ENCODE peak calls at places on chromosomes 3 and 15, in four cellular contexts. One of them, this sample, is unnamed. For H3K36me3 and H3K9me3, the result is how much of the 10 kb centered on the place peaks cover.

GRCh38 chr3:43996379-43997301 is 245.0 kb upstream of the TOPAZ1 start:
- DNase-seq in colonic mucosa: no peak
- DNase-seq in right lobe of liver: no peak
- DNase-seq in uterus: no peak
- DNase-seq in this sample: no peak

GRCh38 chr3:128949158-128949557 is 44.7 kb downstream of the CFAP92 start:
- DNase-seq in colonic mucosa: no peak
- DNase-seq in right lobe of liver: no peak
- DNase-seq in uterus: no peak
- DNase-seq in this sample: no peak

GRCh38 chr3:123416647-123417046 is 32.2 kb downstream of the ADCY5 start:
- DNase-seq in colonic mucosa: no peak
- DNase-seq in right lobe of liver: no peak
- DNase-seq in uterus: no peak
- DNase-seq in this sample: no peak

GRCh38 chr3:194142156-194142910 is 6.4 kb downstream of the HES1 start:
- DNase-seq in colonic mucosa: peak
- DNase-seq in right lobe of liver: peak
- DNase-seq in uterus: peak
- DNase-seq in this sample: no peak

GRCh38 chr15:66016199-66016598 is 146.9 kb downstream of the RAB11A start:
- DNase-seq in colonic mucosa: no peak
- DNase-seq in right lobe of liver: no peak
- DNase-seq in uterus: no peak
- DNase-seq in this sample: no peak

GRCh38 chr3:30401971-30402370 is 204.4 kb upstream of the TGFBR2 start:
- DNase-seq in colonic mucosa: no peak
- DNase-seq in right lobe of liver: no peak
- DNase-seq in uterus: no peak
- DNase-seq in this sample: no peak

GRCh38 chr3:31546152-31546551 is 13.4 kb downstream of the STT3B start:
- DNase-seq in colonic mucosa: no peak
- DNase-seq in right lobe of liver: no peak
- DNase-seq in uterus: no peak
- DNase-seq in this sample: no peak

GRCh38 chr15:73991260-73991659 is 835 bp downstream of the STOML1 start:
- DNase-seq in colonic mucosa: peak
- DNase-seq in right lobe of liver: peak
- DNase-seq in uterus: peak
- DNase-seq in this sample: peak

GRCh38 chr15:39621961-39622360 is 41.1 kb downstream of the THBS1 start:
- DNase-seq in colonic mucosa: no peak
- DNase-seq in right lobe of liver: no peak
- DNase-seq in uterus: no peak
- DNase-seq in this sample: no peak

GRCh38 chr3:134074001-134074789 is 44.5 kb upstream of the SLCO2A1 start:
- DNase-seq in colonic mucosa: no peak
- DNase-seq in right lobe of liver: peak
- DNase-seq in uterus: no peak
- DNase-seq in this sample: no peak

GRCh38 chr3:190094201-190094718 is 26.4 kb downstream of the P3H2 start:
- DNase-seq in colonic mucosa: no peak
- DNase-seq in right lobe of liver: no peak
- DNase-seq in uterus: no peak
- DNase-seq in this sample: no peak

GRCh38 chr3:55629432-55629831 is 142.3 kb upstream of the WNT5A start:
- DNase-seq in colonic mucosa: peak
- DNase-seq in right lobe of liver: no peak
- DNase-seq in uterus: no peak
- DNase-seq in this sample: peak

GRCh38 chr3:46359748-46360509 is 6.0 kb downstream of the CCR2 start:
- DNase-seq in colonic mucosa: no peak
- DNase-seq in right lobe of liver: no peak
- DNase-seq in uterus: no peak
- DNase-seq in this sample: no peak

GRCh38 chr3:12536423-12536822 is 8.9 kb downstream of the MKRN2OS start:
- DNase-seq in colonic mucosa: no peak
- DNase-seq in right lobe of liver: no peak
- DNase-seq in uterus: no peak
- DNase-seq in this sample: no peak

GRCh38 chr3:136008221-136008620 is 42.7 kb downstream of the PPP2R3A start:
- DNase-seq in colonic mucosa: no peak
- DNase-seq in right lobe of liver: no peak
- DNase-seq in uterus: no peak
- DNase-seq in this sample: no peak

GRCh38 chr15:47674576-47675232 is 42.6 kb upstream of the SEMA6D start:
- DNase-seq in colonic mucosa: no peak
- DNase-seq in right lobe of liver: no peak
- DNase-seq in uterus: no peak
- DNase-seq in this sample: no peak

GRCh38 chr15:60656491-60657284 is 177.7 kb upstream of the ICE2 start:
- DNase-seq in colonic mucosa: no peak
- DNase-seq in right lobe of liver: peak
- DNase-seq in uterus: no peak
- DNase-seq in this sample: no peak

GRCh38 chr3:112973325-112974177 is 1.4 kb downstream of the CD200R1 start:
- DNase-seq in colonic mucosa: no peak
- DNase-seq in right lobe of liver: no peak
- DNase-seq in uterus: no peak
- DNase-seq in this sample: no peak

GRCh38 chr3:186108106-186108940 is 566 bp downstream of the ETV5 start:
- DNase-seq in colonic mucosa: peak
- DNase-seq in right lobe of liver: peak
- DNase-seq in uterus: no peak
- DNase-seq in this sample: peak

GRCh38 chr3:120816728-120817127 is 74.2 kb downstream of the GTF2E1 start:
- DNase-seq in colonic mucosa: no peak
- DNase-seq in right lobe of liver: no peak
- DNase-seq in uterus: no peak
- DNase-seq in this sample: no peak

GRCh38 chr3:29153811-29154210 is 127.1 kb upstream of the RBMS3 start:
- DNase-seq in colonic mucosa: no peak
- DNase-seq in right lobe of liver: no peak
- DNase-seq in uterus: no peak
- DNase-seq in this sample: no peak

GRCh38 chr3:55664387-55664786 is 177.3 kb upstream of the WNT5A start:
- DNase-seq in colonic mucosa: no peak
- DNase-seq in right lobe of liver: no peak
- DNase-seq in uterus: no peak
- DNase-seq in this sample: no peak

GRCh38 chr3:119409844-119410243 is 53.6 kb downstream of the TMEM39A start:
- DNase-seq in colonic mucosa: no peak
- DNase-seq in right lobe of liver: no peak
- DNase-seq in uterus: no peak
- DNase-seq in this sample: no peak

GRCh38 chr3:180747805-180748361 is 68.6 kb upstream of the CCDC39 start:
- DNase-seq in colonic mucosa: no peak
- DNase-seq in right lobe of liver: no peak
- DNase-seq in uterus: no peak
- DNase-seq in this sample: no peak

GRCh38 chr15:26097216-26097615 is 234.1 kb upstream of the ATP10A start:
- DNase-seq in colonic mucosa: no peak
- DNase-seq in right lobe of liver: no peak
- DNase-seq in uterus: no peak
- DNase-seq in this sample: no peak

GRCh38 chr3:42336103-42336502 is 70.1 kb upstream of the CCK start:
- DNase-seq in colonic mucosa: no peak
- DNase-seq in right lobe of liver: no peak
- DNase-seq in uterus: no peak
- DNase-seq in this sample: no peak

GRCh38 chr3:44104668-44105321 is 136.9 kb upstream of the TOPAZ1 start:
- DNase-seq in colonic mucosa: no peak
- DNase-seq in right lobe of liver: no peak
- DNase-seq in uterus: no peak
- DNase-seq in this sample: no peak

GRCh38 chr3:30657914-30658313 is 51.5 kb downstream of the TGFBR2 start:
- DNase-seq in colonic mucosa: no peak
- DNase-seq in right lobe of liver: no peak
- DNase-seq in uterus: no peak
- DNase-seq in this sample: no peak

GRCh38 chr15:97140216-97140615 is 809.7 kb downstream of the NR2F2 start:
- DNase-seq in colonic mucosa: no peak
- DNase-seq in right lobe of liver: no peak
- DNase-seq in uterus: no peak
- DNase-seq in this sample: no peak

GRCh38 chr3:129740120-129740519 is 133.6 kb upstream of the PLXND1 start:
- DNase-seq in colonic mucosa: no peak
- DNase-seq in right lobe of liver: no peak
- DNase-seq in uterus: no peak
- DNase-seq in this sample: no peak

GRCh38 chr15:77581896-77582569 is 50.7 kb downstream of the LINGO1 start:
- DNase-seq in colonic mucosa: peak
- DNase-seq in right lobe of liver: no peak
- DNase-seq in uterus: no peak
- DNase-seq in this sample: no peak

GRCh38 chr3:14598143-14598569 is 53.4 kb upstream of the CCDC174 start:
- DNase-seq in colonic mucosa: no peak
- DNase-seq in right lobe of liver: no peak
- DNase-seq in uterus: no peak
- DNase-seq in this sample: peak

GRCh38 chr3:48318831-48319512 is 14.5 kb downstream of the SPINK8 start:
- DNase-seq in colonic mucosa: no peak
- DNase-seq in right lobe of liver: no peak
- DNase-seq in uterus: no peak
- DNase-seq in this sample: no peak

GRCh38 chr15:88627463-88627862 is 6.3 kb downstream of the AEN start:
- DNase-seq in colonic mucosa: peak
- DNase-seq in right lobe of liver: no peak
- DNase-seq in uterus: no peak
- DNase-seq in this sample: peak

GRCh38 chr15:40918799-40919392 is 10.2 kb upstream of the DLL4 start:
- DNase-seq in colonic mucosa: no peak
- DNase-seq in right lobe of liver: no peak
- DNase-seq in uterus: no peak
- DNase-seq in this sample: no peak

GRCh38 chr15:99421172-99421656 is 144.6 kb upstream of the MEF2A start:
- DNase-seq in colonic mucosa: peak
- DNase-seq in right lobe of liver: no peak
- DNase-seq in uterus: no peak
- DNase-seq in this sample: peak

GRCh38 chr15:28094732-28095521 is 4.2 kb downstream of the OCA2 start:
- DNase-seq in colonic mucosa: peak
- DNase-seq in right lobe of liver: peak
- DNase-seq in uterus: no peak
- DNase-seq in this sample: peak

GRCh38 chr15:73818308-73818985 is 54.9 kb upstream of the TBC1D21 start:
- DNase-seq in colonic mucosa: no peak
- DNase-seq in right lobe of liver: no peak
- DNase-seq in uterus: no peak
- DNase-seq in this sample: no peak

GRCh38 chr3:152267319-152267689 is 1.4 kb upstream of the MBNL1 start:
- DNase-seq in colonic mucosa: no peak
- DNase-seq in right lobe of liver: no peak
- DNase-seq in uterus: no peak
- DNase-seq in this sample: no peak
- H3K4me3 ChIP-seq in colonic mucosa: peak
- H3K4me3 ChIP-seq in right lobe of liver: no peak
- H3K4me3 ChIP-seq in uterus: peak
- H3K4me3 ChIP-seq in this sample: no peak

GRCh38 chr15:43414196-43414595 is 43.3 kb downstream of the TUBGCP4 start:
- DNase-seq in colonic mucosa: no peak
- DNase-seq in right lobe of liver: no peak
- DNase-seq in uterus: no peak
- DNase-seq in this sample: no peak
- H3K36me3 ChIP-seq in colonic mucosa: under half
- H3K36me3 ChIP-seq in right lobe of liver: under half
- H3K36me3 ChIP-seq in uterus: under half
- H3K36me3 ChIP-seq in this sample: under half

DNA sequence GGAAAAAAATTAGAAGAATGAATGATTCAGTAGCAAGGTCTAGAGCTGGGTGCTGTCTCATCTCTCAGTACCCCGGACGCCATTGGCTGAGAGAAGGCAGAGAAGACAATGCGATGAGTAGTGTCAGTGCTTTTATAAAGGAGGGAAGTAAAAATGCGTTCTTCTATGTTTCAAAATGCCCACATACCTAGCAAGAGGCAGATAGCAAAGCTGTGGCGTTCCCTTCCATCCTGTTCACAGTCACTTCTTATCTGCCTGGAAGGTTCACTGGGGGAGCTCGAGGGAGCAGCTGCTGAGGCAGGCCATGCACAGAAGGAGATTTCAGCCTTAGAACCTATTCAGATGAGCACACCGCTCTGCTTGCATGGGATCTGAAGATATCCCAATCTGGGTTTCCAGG is 234.0 kb downstream of the RPLP1 start:
- DNase-seq in colonic mucosa: no peak
- DNase-seq in right lobe of liver: no peak
- DNase-seq in uterus: no peak
- DNase-seq in this sample: no peak
- H3K9me3 ChIP-seq in colonic mucosa: under half
- H3K9me3 ChIP-seq in right lobe of liver: under half
- H3K9me3 ChIP-seq in uterus: under half
- H3K9me3 ChIP-seq in this sample: under half

GRCh38 chr3:45145223-45145622 is 955 bp downstream of the CDCP1 start:
- DNase-seq in colonic mucosa: no peak
- DNase-seq in right lobe of liver: no peak
- DNase-seq in uterus: no peak
- DNase-seq in this sample: peak
- H3K4me3 ChIP-seq in colonic mucosa: peak
- H3K4me3 ChIP-seq in right lobe of liver: peak
- H3K4me3 ChIP-seq in uterus: peak
- H3K4me3 ChIP-seq in this sample: peak

This sample was measured in mucosa of descending colon.